ENCODE peak calls at places on chromosomes 5 and 9, in six cellular contexts. P is OCI-LY7, L is esophagus squamous epithelium, X is A673, T is psoas muscle, R is heart left ventricle. A is an unnamed sample.

GRCh38 chr5:103587185-103587748 is 24.7 kb upstream of the NUDT12 start:
- DNase-seq in P (no peak), L (no peak), X (peak; percentile 65), T (no peak), R (no peak), A (no peak)

GRCh38 chr5:130272837-130273236 is 368.6 kb downstream of the CHSY3 start:
- DNase-seq in P (no peak), L (no peak), X (no peak), T (no peak), R (no peak), A (no peak)

GRCh38 chr9:122929803-122930354 is 1.4 kb downstream of the ZBTB26 start:
- DNase-seq in P (no peak), L (no peak), X (no peak), T (no peak), R (no peak), A (no peak)

GRCh38 chr5:42843675-42844292 is 32.1 kb upstream of the SELENOP start:
- DNase-seq in P (no peak), L (no peak), X (no peak), T (no peak), R (no peak), A (no peak)

GRCh38 chr5:43209060-43209459 is 17.0 kb downstream of the NIM1K start:
- DNase-seq in P (no peak), L (no peak), X (no peak), T (no peak), R (no peak), A (no peak)

GRCh38 chr5:93378073-93378472 is 202.9 kb downstream of the NR2F1-AS1 start:
- DNase-seq in P (no peak), L (no peak), X (no peak), T (no peak), R (no peak), A (no peak)

GRCh38 chr5:122501087-122501435 is 189.0 kb downstream of the SNCAIP start:
- DNase-seq in P (no peak), L (no peak), X (no peak), T (no peak), R (no peak), A (no peak)

GRCh38 chr5:146426305-146426704 is 20.8 kb upstream of the TCERG1 start:
- DNase-seq in P (no peak), L (no peak), X (no peak), T (no peak), R (no peak), A (no peak)

GRCh38 chr5:10138385-10139057 is 111.2 kb downstream of the ATPSCKMT start:
- DNase-seq in P (no peak), L (no peak), X (no peak), T (no peak), R (no peak), A (no peak)

GRCh38 chr9:114409103-114409780 is 21.5 kb upstream of the AKNA start:
- DNase-seq in P (no peak), L (no peak), X (no peak), T (no peak), R (no peak), A (no peak)

GRCh38 chr5:96081276-96081858 is 119.7 kb upstream of the ELL2 start:
- DNase-seq in P (no peak), L (no peak), X (no peak), T (no peak), R (no peak), A (no peak)

GRCh38 chr5:175598774-175599173 is 59.1 kb upstream of the HRH2 start:
- DNase-seq in P (no peak), L (no peak), X (no peak), T (no peak), R (no peak), A (no peak)

GRCh38 chr5:140342287-140342686 is 4.1 kb downstream of the HBEGF start:
- DNase-seq in P (peak; percentile 78), L (no peak), X (peak; percentile 81), T (no peak), R (no peak), A (no peak)

GRCh38 chr5:108798866-108799265 is 51.2 kb downstream of the FER start:
- DNase-seq in P (no peak), L (no peak), X (no peak), T (no peak), R (no peak), A (no peak)

GRCh38 chr5:101425345-101425744 is 522.3 kb upstream of the ST8SIA4 start:
- DNase-seq in P (no peak), L (no peak), X (no peak), T (no peak), R (no peak), A (no peak)

GRCh38 chr5:437281-437771 is 5.7 kb upstream of the EXOC3 start:
- DNase-seq in P (no peak), L (no peak), X (no peak), T (no peak), R (peak; percentile 55), A (no peak)

GRCh38 chr9:38062498-38063362 is 6.3 kb downstream of the SHB start:
- DNase-seq in P (no peak), L (no peak), X (no peak), T (no peak), R (no peak), A (no peak)

DNA sequence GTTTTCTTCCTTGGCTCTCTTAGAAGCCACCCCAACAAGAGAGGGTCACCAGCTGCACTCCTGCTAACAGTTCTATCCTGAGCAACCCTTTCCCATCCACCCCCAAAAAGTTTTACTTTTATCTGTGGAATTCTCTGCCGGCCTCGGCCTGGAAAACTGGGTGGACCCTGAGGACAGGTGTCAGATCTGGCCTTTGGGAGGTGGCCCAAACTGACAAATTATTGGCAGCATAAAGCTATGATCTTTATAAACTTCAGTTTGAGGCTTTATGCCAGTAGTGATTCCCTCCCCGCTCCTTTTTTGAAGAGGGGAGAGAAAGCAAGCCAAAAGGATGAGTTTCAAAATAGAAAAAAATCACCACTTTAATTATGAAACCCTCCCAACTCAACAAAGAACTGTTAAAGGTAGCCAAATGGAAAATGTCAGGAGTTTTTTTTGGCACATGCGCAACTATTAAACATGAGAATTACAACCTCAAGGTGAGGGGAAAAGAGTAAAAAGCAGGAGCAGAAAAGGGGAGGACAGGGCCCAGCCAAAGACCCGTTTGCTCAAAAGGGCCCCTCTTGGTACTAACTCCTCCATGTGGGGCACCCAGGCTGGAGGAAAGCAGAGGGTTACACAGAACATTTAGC is 49.5 kb downstream of the FBXW11 start:
- DNase-seq in P (no peak), L (no peak), X (no peak), T (no peak), R (no peak), A (no peak)
- H3K27ac ChIP-seq in P (no peak overlapping the region), L (peak overlapping the region; percentile 18), X (no peak overlapping the region), T (no peak overlapping the region), R (peak overlapping the region; percentile 20), A (no peak overlapping the region)

GRCh38 chr9:95190413-95190812 is 127.1 kb downstream of the FANCC start:
- DNase-seq in P (no peak), L (no peak), X (no peak), T (no peak), R (no peak), A (no peak)

GRCh38 chr9:95189230-95190098 is 128.0 kb downstream of the FANCC start:
- DNase-seq in P (no peak), L (no peak), X (no peak), T (no peak), R (no peak), A (peak; percentile 64)

GRCh38 chr9:95193480-95193879 is 124.0 kb downstream of the FANCC start:
- DNase-seq in P (no peak), L (no peak), X (no peak), T (no peak), R (no peak), A (no peak)

GRCh38 chr9:95192631-95193030 is 124.9 kb downstream of the FANCC start:
- DNase-seq in P (no peak), L (no peak), X (no peak), T (no peak), R (no peak), A (no peak)

GRCh38 chr9:95193067-95193466 is 124.4 kb downstream of the FANCC start:
- DNase-seq in P (no peak), L (no peak), X (no peak), T (no peak), R (no peak), A (no peak)
- TF ChIP-seq CTCF in P (peak; percentile 60), L (no peak), X (peak; percentile 56), T (no peak), R (no peak), A (no peak)

GRCh38 chr5:161545701-161546462 is 643 bp downstream of the GABRB2 start:
- DNase-seq in P (peak; percentile 42), L (no peak), X (no peak), T (no peak), R (no peak), A (no peak)
- H3K27ac ChIP-seq in P (peak overlapping the region; percentile 24), L (no peak overlapping the region), X (no peak overlapping the region), T (no peak overlapping the region), R (no peak overlapping the region), A (no peak overlapping the region)

DNA sequence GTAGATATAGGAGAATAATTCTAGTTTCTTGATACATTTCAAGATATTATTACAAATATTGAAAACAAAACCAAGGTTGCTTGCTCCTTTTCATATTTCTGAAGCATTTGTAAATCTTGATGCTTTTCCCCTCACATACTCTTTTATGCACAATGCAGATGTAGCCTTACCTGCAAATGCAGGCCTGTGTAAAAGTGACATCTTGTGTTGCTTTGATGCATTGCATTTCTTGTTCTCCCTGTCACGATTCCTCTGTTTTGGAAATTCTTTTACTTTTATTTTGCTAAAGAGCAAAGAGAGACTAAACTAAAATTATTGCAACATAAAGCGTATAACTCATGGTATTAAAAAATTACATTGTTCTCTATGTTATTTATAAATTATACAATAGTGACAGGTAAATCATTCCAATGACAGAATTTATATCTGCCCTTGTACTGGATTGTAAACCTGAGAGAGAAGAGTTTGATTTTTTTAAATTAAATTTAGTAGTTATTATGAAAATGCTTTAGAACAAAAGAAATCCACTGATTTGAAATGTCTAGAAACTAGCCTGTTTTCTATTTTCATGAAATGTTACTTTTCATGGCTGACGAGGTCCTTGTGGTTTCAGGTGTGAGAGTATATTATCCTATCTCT is 970.0 kb downstream of the MAT2B start:
- DNase-seq in P (peak; percentile 10), L (no peak), X (peak; percentile 3), T (no peak), R (no peak), A (no peak)
- TF ChIP-seq CTCF in P (peak; percentile 74), L (peak; percentile 10), X (peak; percentile 42), T (no peak), R (peak; percentile 31), A (peak; percentile 41)

GRCh38 chr5:37553720-37554402 is 174.7 kb downstream of the WDR70 start:
- DNase-seq in P (no peak), L (no peak), X (peak; percentile 56), T (no peak), R (no peak), A (no peak)
- H3K27ac ChIP-seq in P (no peak overlapping the region), L (no peak overlapping the region), X (peak overlapping the region; percentile 95), T (no peak overlapping the region), R (no peak overlapping the region), A (no peak overlapping the region)

GRCh38 chr5:181071257-181071656 is 31.2 kb downstream of the BTNL9 start:
- DNase-seq in P (no peak), L (no peak), X (no peak), T (no peak), R (no peak), A (no peak)

GRCh38 chr5:181081989-181082388 is 41.9 kb downstream of the BTNL9 start:
- DNase-seq in P (no peak), L (no peak), X (no peak), T (no peak), R (no peak), A (no peak)

GRCh38 chr5:181076920-181077319 is 36.9 kb downstream of the BTNL9 start:
- DNase-seq in P (no peak), L (no peak), X (no peak), T (no peak), R (no peak), A (no peak)
- TF ChIP-seq CTCF in P (no peak), L (no peak), X (no peak), T (no peak), R (no peak), A (no peak)

A was measured in thyroid gland.